ENCODE peak calls at places on chromosomes 11 and 22, in seven cellular contexts. One of them, this sample, is unnamed.

GRCh38 chr22:38564669-38565068 is 5.3 kb downstream of the DMC1 start:
- DNase-seq in GM10248: no peak
- DNase-seq in GM13977: no peak
- DNase-seq in occipital lobe: no peak
- DNase-seq in stimulated activated CD4-positive, alpha-beta T cell treated with anti-CD3 and anti-CD28 coated beads, Interleukin-2, amount 100 ng/mL, for 48 hours: no peak
- DNase-seq in activated T-cell treated with anti-CD3 and anti-CD28 coated beads for 1 hour: no peak
- DNase-seq in T-cell: no peak
- DNase-seq in this sample: no peak

GRCh38 chr11:12070446-12071267 is 39.7 kb upstream of the MICAL2 start:
- DNase-seq in T-cell: no peak
- DNase-seq in GM10248: no peak
- DNase-seq in GM13977: no peak
- DNase-seq in occipital lobe: no peak
- DNase-seq in activated T-cell treated with anti-CD3 and anti-CD28 coated beads for 1 hour: no peak
- DNase-seq in stimulated activated CD4-positive, alpha-beta T cell treated with anti-CD3 and anti-CD28 coated beads, Interleukin-2, amount 100 ng/mL, for 48 hours: no peak
- DNase-seq in this sample: no peak

GRCh38 chr11:124294697-124295096 is 19.1 kb downstream of the OR8D1 start:
- DNase-seq in GM10248: no peak
- DNase-seq in occipital lobe: no peak
- DNase-seq in T-cell: no peak
- DNase-seq in activated T-cell treated with anti-CD3 and anti-CD28 coated beads for 1 hour: no peak
- DNase-seq in stimulated activated CD4-positive, alpha-beta T cell treated with anti-CD3 and anti-CD28 coated beads, Interleukin-2, amount 100 ng/mL, for 48 hours: no peak
- DNase-seq in GM13977: no peak
- DNase-seq in this sample: no peak

GRCh38 chr11:44286268-44286880 is 23.6 kb downstream of the ALX4 start:
- DNase-seq in occipital lobe: no peak
- DNase-seq in T-cell: peak
- DNase-seq in activated T-cell treated with anti-CD3 and anti-CD28 coated beads for 1 hour: peak
- DNase-seq in stimulated activated CD4-positive, alpha-beta T cell treated with anti-CD3 and anti-CD28 coated beads, Interleukin-2, amount 100 ng/mL, for 48 hours: peak
- DNase-seq in GM13977: peak
- DNase-seq in GM10248: peak
- DNase-seq in this sample: peak

GRCh38 chr11:60781286-60782044 is 3.7 kb upstream of the MS4A10 start:
- DNase-seq in GM13977: peak
- DNase-seq in occipital lobe: no peak
- DNase-seq in activated T-cell treated with anti-CD3 and anti-CD28 coated beads for 1 hour: no peak
- DNase-seq in T-cell: no peak
- DNase-seq in stimulated activated CD4-positive, alpha-beta T cell treated with anti-CD3 and anti-CD28 coated beads, Interleukin-2, amount 100 ng/mL, for 48 hours: no peak
- DNase-seq in GM10248: no peak
- DNase-seq in this sample: no peak

GRCh38 chr11:944711-945470 is 19.2 kb downstream of the AP2A2 start:
- DNase-seq in stimulated activated CD4-positive, alpha-beta T cell treated with anti-CD3 and anti-CD28 coated beads, Interleukin-2, amount 100 ng/mL, for 48 hours: no peak
- DNase-seq in activated T-cell treated with anti-CD3 and anti-CD28 coated beads for 1 hour: no peak
- DNase-seq in GM13977: no peak
- DNase-seq in occipital lobe: no peak
- DNase-seq in GM10248: no peak
- DNase-seq in T-cell: no peak
- DNase-seq in this sample: no peak

GRCh38 chr11:72829178-72829577 is 15.0 kb downstream of the ATG16L2 start:
- DNase-seq in T-cell: no peak
- DNase-seq in occipital lobe: no peak
- DNase-seq in activated T-cell treated with anti-CD3 and anti-CD28 coated beads for 1 hour: no peak
- DNase-seq in stimulated activated CD4-positive, alpha-beta T cell treated with anti-CD3 and anti-CD28 coated beads, Interleukin-2, amount 100 ng/mL, for 48 hours: no peak
- DNase-seq in GM13977: no peak
- DNase-seq in GM10248: no peak
- DNase-seq in this sample: no peak

GRCh38 chr22:42280836-42281235 is 10.4 kb upstream of the TCF20 start:
- DNase-seq in activated T-cell treated with anti-CD3 and anti-CD28 coated beads for 1 hour: no peak
- DNase-seq in GM10248: no peak
- DNase-seq in stimulated activated CD4-positive, alpha-beta T cell treated with anti-CD3 and anti-CD28 coated beads, Interleukin-2, amount 100 ng/mL, for 48 hours: no peak
- DNase-seq in T-cell: no peak
- DNase-seq in occipital lobe: no peak
- DNase-seq in GM13977: no peak
- DNase-seq in this sample: peak

GRCh38 chr11:101553891-101554292 is 29.9 kb downstream of the TRPC6 start:
- DNase-seq in occipital lobe: no peak
- DNase-seq in T-cell: no peak
- DNase-seq in activated T-cell treated with anti-CD3 and anti-CD28 coated beads for 1 hour: no peak
- DNase-seq in GM10248: peak
- DNase-seq in GM13977: peak
- DNase-seq in stimulated activated CD4-positive, alpha-beta T cell treated with anti-CD3 and anti-CD28 coated beads, Interleukin-2, amount 100 ng/mL, for 48 hours: no peak
- DNase-seq in this sample: peak

GRCh38 chr11:122491486-122491885 is 164.0 kb upstream of the UBASH3B start:
- DNase-seq in stimulated activated CD4-positive, alpha-beta T cell treated with anti-CD3 and anti-CD28 coated beads, Interleukin-2, amount 100 ng/mL, for 48 hours: no peak
- DNase-seq in T-cell: no peak
- DNase-seq in occipital lobe: no peak
- DNase-seq in GM13977: no peak
- DNase-seq in activated T-cell treated with anti-CD3 and anti-CD28 coated beads for 1 hour: no peak
- DNase-seq in GM10248: no peak
- DNase-seq in this sample: no peak

This sample was measured in GM13976.